ENCODE peak calls at places on chromosomes 6 and 20, in four cellular contexts. T, R, B and J are unnamed samples.

GRCh38 chr6:80223743-80224212 is 117.3 kb downstream of the BCKDHB start:
- DNase-seq in T (peak), R (no peak), B (no peak), J (no peak)

GRCh38 chr20:13571662-13572061 is 67.1 kb downstream of the TASP1 start:
- DNase-seq in T (no peak), R (no peak), B (no peak), J (no peak)

GRCh38 chr6:90217621-90218496 is 78.8 kb downstream of the BACH2 start:
- DNase-seq in T (no peak), R (no peak), B (no peak), J (no peak)

GRCh38 chr20:36149469-36149868 is 5.1 kb upstream of the EPB41L1 start:
- DNase-seq in T (no peak), R (no peak), B (no peak), J (no peak)

GRCh38 chr20:43994486-43995100 is 79.9 kb downstream of the TOX2 start:
- DNase-seq in T (peak), R (no peak), B (no peak), J (no peak)

GRCh38 chr6:133623065-133623464 is 265.8 kb upstream of the TCF21 start:
- DNase-seq in T (peak), R (no peak), B (no peak), J (no peak)

GRCh38 chr6:157157228-157157627 is 166.1 kb downstream of the TMEM242 start:
- DNase-seq in T (no peak), R (no peak), B (no peak), J (no peak)

GRCh38 chr6:112037783-112038216 is 16.1 kb upstream of the CCN6 start:
- DNase-seq in T (peak), R (no peak), B (peak), J (no peak)

GRCh38 chr6:43269273-43270007 is 26.2 kb downstream of the TTBK1 start:
- DNase-seq in T (no peak), R (no peak), B (no peak), J (peak)

GRCh38 chr6:146931214-146931613 is 273.0 kb upstream of the STXBP5 start:
- DNase-seq in T (peak), R (no peak), B (no peak), J (no peak)